ENCODE peak calls at places on chromosomes 7 and 10, in five cellular contexts. R, L, P, O and Y are unnamed samples.

GRCh38 chr7:99132922-99133321 is 11.0 kb downstream of the SMURF1 start:
- DNase-seq in R (peak), O (no peak), P (no peak), L (no peak), Y (no peak)

GRCh38 chr10:76025124-76025477 is 593.7 kb downstream of the LRMDA start:
- DNase-seq in O (no peak), R (no peak), P (no peak), L (no peak), Y (no peak)

GRCh38 chr7:139771001-139771956 is 6.5 kb downstream of the HIPK2 start:
- DNase-seq in O (no peak), R (peak), P (peak), L (no peak), Y (peak)

GRCh38 chr7:490461-491291 is 29.0 kb downstream of the PDGFA start:
- DNase-seq in L (no peak), O (peak), P (no peak), R (no peak), Y (no peak)

GRCh38 chr10:11045487-11045886 is 27.8 kb downstream of the CELF2 start:
- DNase-seq in O (no peak), R (no peak), P (no peak), L (no peak), Y (no peak)

GRCh38 chr10:19592276-19592675 is 224.0 kb upstream of the PLXDC2 start:
- DNase-seq in O (no peak), R (peak), P (no peak), L (no peak), Y (peak)

GRCh38 chr10:12041766-12042408 is 722 bp downstream of the UPF2 start:
- DNase-seq in P (peak), O (no peak), L (peak), R (peak), Y (no peak)

GRCh38 chr10:12540341-12540781 is 191.0 kb downstream of the CAMK1D start:
- DNase-seq in L (no peak), P (peak), O (no peak), R (peak), Y (no peak)

GRCh38 chr10:127694580-127695193 is 42.3 kb upstream of the FOXI2 start:
- DNase-seq in P (peak), L (peak), O (peak), R (no peak), Y (no peak)

GRCh38 chr7:577971-578370 is 58.3 kb upstream of the PDGFA start:
- DNase-seq in R (no peak), L (peak), O (no peak), P (peak), Y (no peak)

GRCh38 chr10:26303366-26303765 is 86.8 kb downstream of the GAD2 start:
- DNase-seq in R (no peak), L (no peak), O (no peak), P (no peak), Y (no peak)

GRCh38 chr10:119480667-119481066 is 61.9 kb downstream of the RGS10 start:
- DNase-seq in O (no peak), R (no peak), P (no peak), L (no peak), Y (no peak)

GRCh38 chr7:73437699-73438416 is 4.3 kb downstream of the FZD9 start:
- DNase-seq in O (no peak), R (no peak), P (peak), L (no peak), Y (no peak)

GRCh38 chr7:124369310-124369709 is 336.4 kb upstream of the TMEM229A start:
- DNase-seq in R (no peak), L (peak), O (no peak), P (no peak), Y (no peak)

GRCh38 chr7:116707289-116707688 is 35.3 kb downstream of the MET start:
- DNase-seq in R (no peak), P (no peak), L (no peak), O (no peak), Y (no peak)

GRCh38 chr7:151726875-151727578 is 149.9 kb downstream of the PRKAG2 start:
- DNase-seq in O (no peak), L (no peak), R (no peak), P (no peak), Y (no peak)

GRCh38 chr10:95833038-95833673 is 74.6 kb upstream of the CC2D2B start:
- DNase-seq in P (no peak), L (no peak), R (no peak), O (no peak), Y (no peak)

GRCh38 chr7:122970740-122971725 is 24.5 kb downstream of the TAS2R16 start:
- DNase-seq in R (no peak), L (no peak), O (no peak), P (no peak), Y (no peak)

GRCh38 chr7:31695856-31696255 is 8.8 kb downstream of the PPP1R17 start:
- DNase-seq in O (no peak), R (no peak), P (no peak), L (no peak), Y (no peak)

GRCh38 chr7:26365077-26365896 is 73.6 kb downstream of the SNX10 start:
- DNase-seq in O (no peak), R (peak), P (peak), L (peak), Y (peak)

GRCh38 chr7:153858335-153858734 is 193.9 kb upstream of the DPP6 start:
- DNase-seq in R (no peak), P (no peak), O (no peak), L (no peak), Y (no peak)

GRCh38 chr10:19628767-19629443 is 187.3 kb upstream of the PLXDC2 start:
- DNase-seq in R (no peak), P (peak), L (peak), O (no peak), Y (no peak)

GRCh38 chr10:113802997-113803396 is 50.9 kb downstream of the DCLRE1A start:
- DNase-seq in P (no peak), R (no peak), O (no peak), L (no peak), Y (no peak)

GRCh38 chr7:27973625-27974024 is 207.0 kb downstream of the JAZF1 start:
- DNase-seq in O (no peak), R (no peak), P (no peak), L (no peak), Y (no peak)

GRCh38 chr10:28087675-28088351 is 88.9 kb upstream of the ODAD2 start:
- DNase-seq in L (no peak), R (peak), P (no peak), O (no peak), Y (no peak)

GRCh38 chr7:38506756-38507155 is 124.4 kb downstream of the AMPH start:
- DNase-seq in L (no peak), P (no peak), O (no peak), R (peak), Y (no peak)

GRCh38 chr7:149598721-149599308 is 101.2 kb upstream of the ZNF746 start:
- DNase-seq in O (no peak), R (peak), L (peak), P (peak), Y (peak)

GRCh38 chr7:78434281-78434680 is 635.7 kb downstream of the PHTF2 start:
- DNase-seq in L (peak), P (no peak), O (no peak), R (no peak), Y (no peak)

GRCh38 chr10:29968556-29968955 is 90.8 kb downstream of the JCAD start:
- DNase-seq in R (no peak), L (no peak), O (no peak), P (no peak), Y (no peak)

GRCh38 chr10:90138844-90139243 is 437.5 kb downstream of the KIF20B start:
- DNase-seq in L (peak), O (no peak), P (no peak), R (peak), Y (no peak)

GRCh38 chr7:41491313-41491712 is 211.6 kb downstream of the INHBA start:
- DNase-seq in R (no peak), O (no peak), L (no peak), P (no peak), Y (no peak)

GRCh38 chr10:132058111-132058745 is 7.5 kb upstream of the JAKMIP3 start:
- DNase-seq in L (no peak), R (no peak), O (peak), P (no peak), Y (no peak)

GRCh38 chr10:29517352-29517923 is 117.3 kb downstream of the SVIL start:
- DNase-seq in P (peak), R (peak), L (peak), O (no peak), Y (no peak)

GRCh38 chr7:28986028-28986427 is 27.9 kb upstream of the TRIL start:
- DNase-seq in P (no peak), O (peak), L (no peak), R (no peak), Y (no peak)

GRCh38 chr7:42981595-42981994 is 49.4 kb downstream of the MRPL32 start:
- DNase-seq in L (no peak), P (no peak), R (no peak), O (no peak), Y (no peak)

DNA sequence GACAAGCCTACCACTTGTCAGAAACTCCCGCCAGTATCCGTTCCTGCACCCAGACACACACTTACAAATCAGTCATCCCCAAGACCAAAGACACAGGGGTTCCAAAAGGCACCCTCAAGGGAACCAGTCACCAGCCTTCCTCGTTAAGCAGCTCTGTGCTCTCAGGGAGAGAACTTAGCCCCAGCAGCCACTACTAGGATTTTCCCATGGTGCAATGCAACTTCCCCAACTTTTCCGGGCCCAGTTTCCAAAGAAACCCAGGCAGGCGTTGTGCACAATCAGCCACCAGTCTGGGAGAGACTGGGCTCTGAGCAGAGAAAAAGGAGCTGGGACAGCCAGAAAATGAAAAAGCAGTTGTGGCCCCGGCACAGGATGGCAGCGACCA is 1.2 kb downstream of the DLG5 start:
- DNase-seq in O (no peak), L (no peak), R (no peak), P (no peak), Y (no peak)
- H3K27ac ChIP-seq in O (peak), L (no peak), R (no peak), P (no peak), Y (peak)

GRCh38 chr7:85521108-85521694 is 334.3 kb upstream of the SEMA3D start:
- DNase-seq in O (no peak), P (no peak), R (no peak), L (no peak), Y (no peak)
- H3K27ac ChIP-seq in O (no peak), P (no peak), R (no peak), L (no peak), Y (no peak)

DNA sequence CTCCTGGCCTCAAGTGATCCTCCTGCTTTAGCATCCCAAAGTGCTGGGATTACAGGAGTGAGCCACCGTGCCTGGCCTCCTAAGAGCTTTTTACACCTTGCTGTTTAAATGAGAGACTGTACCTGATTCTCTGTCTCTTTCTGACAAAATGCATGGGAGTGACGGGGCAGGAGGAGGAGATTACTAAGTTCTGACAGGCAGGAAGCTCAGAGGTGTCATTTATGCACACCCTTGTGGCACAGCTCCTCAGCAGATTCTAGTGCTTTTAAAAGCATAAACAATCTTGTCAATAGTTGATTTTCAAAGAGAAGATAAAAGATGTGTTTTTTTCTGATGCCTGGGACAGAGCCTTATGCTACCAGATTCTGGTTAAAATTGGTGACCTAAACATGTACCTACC is 39.7 kb upstream of the STEAP4 start:
- DNase-seq in L (no peak), R (no peak), O (no peak), P (no peak), Y (no peak)
- H3K27ac ChIP-seq in L (no peak), R (no peak), O (no peak), P (no peak), Y (no peak)

GRCh38 chr10:69867699-69868558 is 66.2 kb downstream of the COL13A1 start:
- DNase-seq in R (no peak), O (no peak), P (peak), L (peak), Y (no peak)
- H3K27ac ChIP-seq in R (no peak), O (no peak), P (no peak), L (no peak), Y (peak)

GRCh38 chr10:70744617-70745138 is 40.5 kb downstream of the TBATA start:
- DNase-seq in R (no peak), P (no peak), O (no peak), L (no peak), Y (no peak)

GRCh38 chr10:70743879-70744278 is 41.3 kb downstream of the TBATA start:
- DNase-seq in O (peak), L (no peak), R (no peak), P (no peak), Y (no peak)

GRCh38 chr10:70743430-70743788 is 41.8 kb downstream of the TBATA start:
- DNase-seq in P (no peak), L (no peak), R (no peak), O (peak), Y (no peak)

GRCh38 chr10:70747192-70747965 is 37.8 kb downstream of the TBATA start:
- DNase-seq in O (peak), R (no peak), L (no peak), P (no peak), Y (no peak)

DNA sequence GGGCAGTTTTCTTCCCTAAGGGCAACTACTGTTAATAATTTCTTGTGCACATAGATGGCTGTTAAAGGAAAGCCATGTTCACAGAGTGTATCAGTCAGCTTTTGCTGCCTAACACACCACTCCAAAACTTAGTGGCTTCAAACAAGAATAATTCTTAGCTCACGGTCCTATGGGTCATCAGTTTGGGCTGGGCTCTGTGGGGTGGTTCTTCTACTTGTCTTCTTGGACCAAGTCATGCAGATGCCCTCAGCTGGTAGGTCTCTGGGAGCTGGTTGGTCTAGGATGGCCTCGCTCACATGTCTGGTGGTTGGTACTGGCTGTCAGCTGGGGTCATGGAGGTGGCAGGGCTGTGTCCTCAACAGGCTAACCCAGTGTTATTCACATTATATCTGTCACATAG is 39.6 kb downstream of the TBATA start:
- DNase-seq in P (no peak), L (no peak), O (no peak), R (no peak), Y (no peak)
- H3K27ac ChIP-seq in P (no peak), L (no peak), O (no peak), R (no peak), Y (no peak)

GRCh38 chr10:102629661-102630614 is 14.3 kb upstream of the TRIM8 start:
- DNase-seq in P (peak), O (peak), L (peak), R (peak), Y (no peak)

GRCh38 chr10:102628451-102628911 is 15.8 kb upstream of the TRIM8 start:
- DNase-seq in R (no peak), L (no peak), O (peak), P (peak), Y (no peak)

GRCh38 chr10:102627141-102627445 is 17.2 kb upstream of the TRIM8 start:
- DNase-seq in P (no peak), R (no peak), L (no peak), O (no peak), Y (no peak)

GRCh38 chr10:102626026-102626686 is 18.1 kb upstream of the TRIM8 start:
- DNase-seq in L (no peak), R (no peak), P (peak), O (peak), Y (no peak)

DNA sequence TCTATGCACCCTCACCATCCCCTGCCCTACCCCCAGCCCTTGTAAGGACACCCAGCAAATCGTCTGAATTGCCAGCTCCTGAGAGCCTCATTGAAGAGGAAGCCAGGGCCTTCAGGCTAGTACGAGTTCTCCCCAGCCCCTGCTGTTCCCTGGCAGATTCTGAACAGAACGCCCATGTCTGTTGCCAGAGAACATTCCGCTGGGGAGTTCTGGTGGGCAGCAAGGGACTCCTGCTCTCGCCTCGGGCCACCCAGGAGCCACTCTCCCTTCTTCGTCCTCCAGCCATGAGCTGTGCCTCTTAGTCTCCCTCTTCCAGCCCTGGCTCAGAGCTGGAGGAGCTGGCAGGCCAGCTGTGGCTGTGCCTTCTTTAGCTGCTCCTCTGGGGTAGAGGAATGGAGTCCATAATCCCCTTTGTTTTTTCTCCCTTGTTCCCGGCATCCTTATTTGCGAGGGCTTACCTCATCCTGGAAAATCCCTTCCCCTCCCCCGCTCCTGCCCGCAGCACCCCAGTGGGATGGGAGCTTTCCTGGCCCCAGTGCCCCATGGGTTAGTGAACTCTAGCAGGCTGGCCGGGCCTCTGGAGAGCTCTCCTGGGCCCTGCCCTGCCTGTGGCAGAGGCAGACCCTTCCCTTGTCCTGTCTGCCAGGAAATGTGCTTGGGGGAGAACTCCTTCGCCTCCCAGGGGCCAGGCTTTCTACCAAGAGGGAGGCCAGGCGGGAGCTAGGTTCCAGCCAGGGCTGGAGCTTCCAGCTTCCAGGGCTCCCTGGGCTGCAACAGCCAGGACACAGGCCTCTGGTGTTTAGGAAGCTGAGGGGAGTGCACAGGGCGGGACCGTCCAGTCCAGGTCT is 16.6 kb upstream of the TRIM8 start:
- DNase-seq in P (peak), R (peak), L (peak), O (peak), Y (no peak)
- H3K27ac ChIP-seq in P (peak), R (peak), L (peak), O (peak), Y (peak)

GRCh38 chr7:50391386-50391785 is 58.8 kb downstream of the FIGNL1 start:
- DNase-seq in O (no peak), L (no peak), R (no peak), P (no peak), Y (no peak)

GRCh38 chr7:50396856-50397255 is 53.3 kb downstream of the FIGNL1 start:
- DNase-seq in R (no peak), L (no peak), P (no peak), O (no peak), Y (no peak)

GRCh38 chr7:50394315-50394714 is 55.8 kb downstream of the FIGNL1 start:
- DNase-seq in O (no peak), R (no peak), P (no peak), L (no peak), Y (no peak)

GRCh38 chr7:50393076-50393475 is 57.1 kb downstream of the FIGNL1 start:
- DNase-seq in L (no peak), P (no peak), O (no peak), R (no peak), Y (no peak)

DNA sequence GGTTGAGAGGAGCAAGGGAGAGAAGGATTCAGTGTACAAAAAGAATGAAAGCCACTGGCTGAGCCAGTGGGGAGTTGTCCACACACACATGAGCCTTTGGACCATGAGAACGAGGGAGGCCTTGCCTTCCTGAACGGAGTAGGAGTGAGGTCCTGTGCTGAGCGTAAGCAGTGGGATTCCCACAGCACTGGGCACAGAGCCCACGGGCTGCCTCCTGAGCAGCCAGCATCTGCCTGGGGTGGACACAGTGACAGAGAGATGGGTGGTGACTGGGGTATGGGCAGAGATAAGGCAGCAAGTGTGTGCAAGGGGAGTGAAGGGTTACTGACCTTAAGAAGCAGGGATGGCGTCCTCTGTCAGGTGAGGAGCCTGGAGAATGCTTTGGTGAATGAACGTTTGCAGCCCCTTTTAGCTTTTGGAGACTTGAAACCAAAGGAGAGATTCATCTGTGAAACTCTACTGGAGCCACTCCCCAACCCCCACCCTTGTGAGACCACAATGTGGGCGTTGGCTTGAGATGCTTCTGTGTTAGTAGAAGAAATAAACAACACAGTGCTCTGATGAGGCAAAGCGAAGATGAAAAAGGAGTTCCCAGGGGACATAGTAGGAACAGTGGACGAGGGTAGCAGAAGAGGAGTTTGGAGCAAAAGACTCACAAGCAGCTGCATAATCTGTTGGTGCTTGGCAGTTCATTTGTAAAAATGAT is 56.5 kb downstream of the FIGNL1 start:
- DNase-seq in O (no peak), R (no peak), L (no peak), P (no peak), Y (no peak)
- H3K27ac ChIP-seq in O (no peak), R (no peak), L (no peak), P (no peak), Y (no peak)

GRCh38 chr10:85979598-85979997 is 387.0 kb downstream of the GRID1 start:
- DNase-seq in P (peak), L (no peak), R (no peak), O (no peak), Y (no peak)
- H3K27ac ChIP-seq in P (no peak), L (no peak), R (no peak), O (no peak), Y (no peak)